ENCODE peak calls at places on chromosomes 3 and 15, in nine cellular contexts. One of them, this sample, is unnamed.

GRCh38 chr15:55824857-55825613 is 82.1 kb upstream of the PRTG start:
- DNase-seq in GM06990: no peak
- DNase-seq in iPS-NIHi11: peak
- DNase-seq in glutamatergic neuron: no peak
- DNase-seq in GM19239: no peak
- DNase-seq in GM03348: no peak
- DNase-seq in NCI-H774: no peak
- DNase-seq in KBM-7: no peak
- DNase-seq in heart right ventricle: no peak
- DNase-seq in this sample: no peak

GRCh38 chr3:167728176-167728575 is 6.5 kb downstream of the PDCD10 start:
- DNase-seq in GM06990: no peak
- DNase-seq in iPS-NIHi11: no peak
- DNase-seq in glutamatergic neuron: no peak
- DNase-seq in GM19239: no peak
- DNase-seq in GM03348: peak
- DNase-seq in NCI-H774: no peak
- DNase-seq in KBM-7: no peak
- DNase-seq in heart right ventricle: no peak
- DNase-seq in this sample: peak

GRCh38 chr15:22224241-22224671 is 143.9 kb downstream of the OR4M2 start:
- DNase-seq in GM06990: no peak
- DNase-seq in iPS-NIHi11: no peak
- DNase-seq in glutamatergic neuron: no peak
- DNase-seq in GM19239: no peak
- DNase-seq in GM03348: no peak
- DNase-seq in NCI-H774: no peak
- DNase-seq in KBM-7: peak
- DNase-seq in heart right ventricle: no peak
- DNase-seq in this sample: no peak

GRCh38 chr3:169541528-169541927 is 122.0 kb downstream of the MECOM start:
- DNase-seq in GM06990: no peak
- DNase-seq in iPS-NIHi11: no peak
- DNase-seq in glutamatergic neuron: no peak
- DNase-seq in GM19239: no peak
- DNase-seq in GM03348: no peak
- DNase-seq in NCI-H774: no peak
- DNase-seq in KBM-7: no peak
- DNase-seq in heart right ventricle: no peak
- DNase-seq in this sample: no peak

GRCh38 chr3:177338697-177339219 is 141.5 kb upstream of the TBL1XR1 start:
- DNase-seq in GM06990: no peak
- DNase-seq in iPS-NIHi11: no peak
- DNase-seq in glutamatergic neuron: no peak
- DNase-seq in GM19239: no peak
- DNase-seq in GM03348: peak
- DNase-seq in NCI-H774: no peak
- DNase-seq in KBM-7: peak
- DNase-seq in heart right ventricle: no peak
- DNase-seq in this sample: no peak

GRCh38 chr3:184134746-184135148 is 411 bp upstream of the EIF2B5 start:
- DNase-seq in GM06990: no peak
- DNase-seq in iPS-NIHi11: no peak
- DNase-seq in glutamatergic neuron: no peak
- DNase-seq in GM19239: no peak
- DNase-seq in GM03348: no peak
- DNase-seq in NCI-H774: peak
- DNase-seq in KBM-7: no peak
- DNase-seq in heart right ventricle: no peak
- DNase-seq in this sample: no peak

GRCh38 chr3:183545688-183546087 is 9.8 kb downstream of the KLHL6 start:
- DNase-seq in GM06990: no peak
- DNase-seq in iPS-NIHi11: no peak
- DNase-seq in glutamatergic neuron: no peak
- DNase-seq in GM19239: no peak
- DNase-seq in GM03348: no peak
- DNase-seq in NCI-H774: no peak
- DNase-seq in KBM-7: no peak
- DNase-seq in heart right ventricle: no peak
- DNase-seq in this sample: no peak

GRCh38 chr3:30353711-30354467 is 252.5 kb upstream of the TGFBR2 start:
- DNase-seq in GM06990: no peak
- DNase-seq in iPS-NIHi11: no peak
- DNase-seq in glutamatergic neuron: no peak
- DNase-seq in GM19239: no peak
- DNase-seq in GM03348: no peak
- DNase-seq in NCI-H774: no peak
- DNase-seq in KBM-7: peak
- DNase-seq in heart right ventricle: no peak
- DNase-seq in this sample: no peak